ENCODE peak calls at places on chromosome 10, in nine cellular contexts. One of them, this sample, is unnamed. For H3K27me3 and H3K36me3, the result is how much of the 10 kb centered on the place peaks cover.

GRCh38 chr10:634256-634655 is 55.2 kb downstream of the DIP2C start:
- DNase-seq in ovary: no peak
- DNase-seq in CD4-positive, alpha-beta memory T cell: no peak
- DNase-seq in BE2C: no peak
- DNase-seq in testis: no peak
- DNase-seq in cardiac muscle cell: no peak
- DNase-seq in SK-N-SH: no peak
- DNase-seq in NT2/D1: no peak
- DNase-seq in lung: no peak
- DNase-seq in this sample: no peak

GRCh38 chr10:71483871-71484270 is 87.2 kb downstream of the CDH23 start:
- DNase-seq in ovary: no peak
- DNase-seq in CD4-positive, alpha-beta memory T cell: no peak
- DNase-seq in BE2C: no peak
- DNase-seq in testis: no peak
- DNase-seq in cardiac muscle cell: no peak
- DNase-seq in SK-N-SH: no peak
- DNase-seq in NT2/D1: no peak
- DNase-seq in lung: no peak
- DNase-seq in this sample: no peak

GRCh38 chr10:54444184-54444583 is 356.8 kb downstream of the PCDH15 start:
- DNase-seq in ovary: no peak
- DNase-seq in CD4-positive, alpha-beta memory T cell: no peak
- DNase-seq in BE2C: no peak
- DNase-seq in testis: no peak
- DNase-seq in cardiac muscle cell: no peak
- DNase-seq in SK-N-SH: no peak
- DNase-seq in NT2/D1: no peak
- DNase-seq in lung: no peak
- DNase-seq in this sample: no peak

GRCh38 chr10:71868192-71868697 is 17.2 kb upstream of the PSAP start:
- DNase-seq in ovary: peak
- DNase-seq in CD4-positive, alpha-beta memory T cell: no peak
- DNase-seq in BE2C: peak
- DNase-seq in testis: peak
- DNase-seq in cardiac muscle cell: no peak
- DNase-seq in SK-N-SH: peak
- DNase-seq in NT2/D1: no peak
- DNase-seq in lung: peak
- DNase-seq in this sample: no peak

GRCh38 chr10:114242235-114242634 is 3.2 kb downstream of the VWA2 start:
- DNase-seq in ovary: no peak
- DNase-seq in CD4-positive, alpha-beta memory T cell: no peak
- DNase-seq in BE2C: no peak
- DNase-seq in testis: no peak
- DNase-seq in cardiac muscle cell: no peak
- DNase-seq in SK-N-SH: no peak
- DNase-seq in NT2/D1: no peak
- DNase-seq in lung: no peak
- DNase-seq in this sample: no peak

GRCh38 chr10:58756126-58756525 is 243.5 kb downstream of the BICC1 start:
- DNase-seq in ovary: no peak
- DNase-seq in CD4-positive, alpha-beta memory T cell: no peak
- DNase-seq in BE2C: no peak
- DNase-seq in testis: no peak
- DNase-seq in cardiac muscle cell: no peak
- DNase-seq in SK-N-SH: no peak
- DNase-seq in NT2/D1: no peak
- DNase-seq in lung: no peak
- DNase-seq in this sample: no peak

GRCh38 chr10:24477925-24478324 is 245.8 kb downstream of the ARHGAP21 start:
- DNase-seq in ovary: no peak
- DNase-seq in CD4-positive, alpha-beta memory T cell: no peak
- DNase-seq in BE2C: no peak
- DNase-seq in testis: no peak
- DNase-seq in cardiac muscle cell: no peak
- DNase-seq in SK-N-SH: no peak
- DNase-seq in NT2/D1: no peak
- DNase-seq in lung: no peak
- DNase-seq in this sample: no peak

GRCh38 chr10:67603086-67603485 is 92.9 kb downstream of the CTNNA3 start:
- DNase-seq in ovary: no peak
- DNase-seq in CD4-positive, alpha-beta memory T cell: no peak
- DNase-seq in BE2C: no peak
- DNase-seq in testis: no peak
- DNase-seq in cardiac muscle cell: no peak
- DNase-seq in SK-N-SH: no peak
- DNase-seq in NT2/D1: no peak
- DNase-seq in lung: no peak
- DNase-seq in this sample: no peak

GRCh38 chr10:8967004-8967530 is 912.6 kb downstream of the GATA3 start:
- DNase-seq in ovary: no peak
- DNase-seq in CD4-positive, alpha-beta memory T cell: no peak
- DNase-seq in BE2C: no peak
- DNase-seq in testis: no peak
- DNase-seq in cardiac muscle cell: no peak
- DNase-seq in SK-N-SH: no peak
- DNase-seq in NT2/D1: no peak
- DNase-seq in lung: no peak
- DNase-seq in this sample: no peak

GRCh38 chr10:108544500-108545120 is 1378.7 kb downstream of the XPNPEP1 start:
- DNase-seq in ovary: no peak
- DNase-seq in CD4-positive, alpha-beta memory T cell: no peak
- DNase-seq in BE2C: peak
- DNase-seq in testis: peak
- DNase-seq in cardiac muscle cell: peak
- DNase-seq in SK-N-SH: peak
- DNase-seq in NT2/D1: peak
- DNase-seq in lung: peak
- DNase-seq in this sample: peak

GRCh38 chr10:86178401-86179142 is 188.0 kb downstream of the GRID1 start:
- DNase-seq in ovary: no peak
- DNase-seq in CD4-positive, alpha-beta memory T cell: no peak
- DNase-seq in BE2C: peak
- DNase-seq in testis: peak
- DNase-seq in cardiac muscle cell: peak
- DNase-seq in SK-N-SH: peak
- DNase-seq in NT2/D1: peak
- DNase-seq in lung: no peak
- DNase-seq in this sample: peak

GRCh38 chr10:73593812-73594211 is 2.7 kb upstream of the USP54 start:
- DNase-seq in ovary: no peak
- DNase-seq in CD4-positive, alpha-beta memory T cell: no peak
- DNase-seq in BE2C: no peak
- DNase-seq in testis: no peak
- DNase-seq in cardiac muscle cell: no peak
- DNase-seq in SK-N-SH: no peak
- DNase-seq in NT2/D1: no peak
- DNase-seq in lung: no peak
- DNase-seq in this sample: no peak
- H3K4me3 ChIP-seq in ovary: no peak
- H3K4me3 ChIP-seq in CD4-positive, alpha-beta memory T cell: no peak
- H3K4me3 ChIP-seq in BE2C: no peak
- H3K4me3 ChIP-seq in testis: no peak
- H3K4me3 ChIP-seq in cardiac muscle cell: no peak
- H3K4me3 ChIP-seq in SK-N-SH: no peak
- H3K4me3 ChIP-seq in NT2/D1: no peak
- H3K4me3 ChIP-seq in lung: no peak
- H3K4me3 ChIP-seq in this sample: no peak

GRCh38 chr10:125554016-125554703 is 128.8 kb downstream of the TEX36 start:
- DNase-seq in ovary: no peak
- DNase-seq in CD4-positive, alpha-beta memory T cell: no peak
- DNase-seq in BE2C: no peak
- DNase-seq in testis: no peak
- DNase-seq in cardiac muscle cell: no peak
- DNase-seq in SK-N-SH: no peak
- DNase-seq in NT2/D1: no peak
- DNase-seq in lung: no peak
- DNase-seq in this sample: no peak

GRCh38 chr10:125551247-125551646 is 131.7 kb downstream of the TEX36 start:
- DNase-seq in ovary: no peak
- DNase-seq in CD4-positive, alpha-beta memory T cell: no peak
- DNase-seq in BE2C: no peak
- DNase-seq in testis: no peak
- DNase-seq in cardiac muscle cell: no peak
- DNase-seq in SK-N-SH: no peak
- DNase-seq in NT2/D1: no peak
- DNase-seq in lung: no peak
- DNase-seq in this sample: no peak

GRCh38 chr10:125555267-125555666 is 127.7 kb downstream of the TEX36 start:
- DNase-seq in ovary: no peak
- DNase-seq in CD4-positive, alpha-beta memory T cell: no peak
- DNase-seq in BE2C: no peak
- DNase-seq in testis: no peak
- DNase-seq in cardiac muscle cell: no peak
- DNase-seq in SK-N-SH: no peak
- DNase-seq in NT2/D1: no peak
- DNase-seq in lung: no peak
- DNase-seq in this sample: no peak

GRCh38 chr10:125554753-125555152 is 128.2 kb downstream of the TEX36 start:
- DNase-seq in ovary: no peak
- DNase-seq in CD4-positive, alpha-beta memory T cell: no peak
- DNase-seq in BE2C: no peak
- DNase-seq in testis: no peak
- DNase-seq in cardiac muscle cell: no peak
- DNase-seq in SK-N-SH: no peak
- DNase-seq in NT2/D1: no peak
- DNase-seq in lung: no peak
- DNase-seq in this sample: no peak

DNA sequence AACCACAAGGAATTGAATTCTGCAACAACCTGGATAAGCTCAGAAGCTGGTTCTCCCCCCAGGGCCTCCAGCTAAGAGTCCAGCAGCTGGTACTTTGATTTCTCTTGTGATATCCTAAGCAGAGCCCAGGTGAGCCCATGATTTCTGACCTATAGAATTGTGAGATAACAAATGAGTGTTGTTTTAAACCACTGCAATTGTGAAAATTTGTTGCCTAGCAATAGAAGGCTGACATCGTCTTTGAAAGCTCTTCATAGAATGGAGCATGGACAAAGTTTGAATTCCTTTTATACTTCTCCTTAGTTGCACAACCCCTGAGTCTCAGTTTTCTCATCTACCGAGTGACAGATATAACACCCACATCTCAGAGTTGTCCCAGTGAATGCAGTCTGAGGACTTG is 129.9 kb downstream of the TEX36 start:
- DNase-seq in ovary: no peak
- DNase-seq in CD4-positive, alpha-beta memory T cell: no peak
- DNase-seq in BE2C: no peak
- DNase-seq in testis: no peak
- DNase-seq in cardiac muscle cell: no peak
- DNase-seq in SK-N-SH: no peak
- DNase-seq in NT2/D1: no peak
- DNase-seq in lung: no peak
- DNase-seq in this sample: no peak
- H3K27me3 ChIP-seq in ovary: under half
- H3K27me3 ChIP-seq in CD4-positive, alpha-beta memory T cell: under half
- H3K27me3 ChIP-seq in BE2C: under half
- H3K27me3 ChIP-seq in testis: under half
- H3K27me3 ChIP-seq in cardiac muscle cell: under half
- H3K27me3 ChIP-seq in SK-N-SH: under half
- H3K27me3 ChIP-seq in NT2/D1: under half
- H3K27me3 ChIP-seq in lung: under half
- H3K27me3 ChIP-seq in this sample: under half

GRCh38 chr10:118957141-118957825 is 72.2 kb upstream of the NANOS1 start:
- DNase-seq in ovary: no peak
- DNase-seq in CD4-positive, alpha-beta memory T cell: no peak
- DNase-seq in BE2C: no peak
- DNase-seq in testis: no peak
- DNase-seq in cardiac muscle cell: no peak
- DNase-seq in SK-N-SH: no peak
- DNase-seq in NT2/D1: no peak
- DNase-seq in lung: no peak
- DNase-seq in this sample: no peak

GRCh38 chr10:118960166-118961090 is 69.1 kb upstream of the NANOS1 start:
- DNase-seq in ovary: no peak
- DNase-seq in CD4-positive, alpha-beta memory T cell: no peak
- DNase-seq in BE2C: no peak
- DNase-seq in testis: peak
- DNase-seq in cardiac muscle cell: no peak
- DNase-seq in SK-N-SH: no peak
- DNase-seq in NT2/D1: no peak
- DNase-seq in lung: no peak
- DNase-seq in this sample: no peak

GRCh38 chr10:118957966-118958365 is 71.5 kb upstream of the NANOS1 start:
- DNase-seq in ovary: no peak
- DNase-seq in CD4-positive, alpha-beta memory T cell: no peak
- DNase-seq in BE2C: no peak
- DNase-seq in testis: peak
- DNase-seq in cardiac muscle cell: no peak
- DNase-seq in SK-N-SH: no peak
- DNase-seq in NT2/D1: no peak
- DNase-seq in lung: no peak
- DNase-seq in this sample: no peak

GRCh38 chr10:118958559-118958958 is 71.0 kb upstream of the NANOS1 start:
- DNase-seq in ovary: no peak
- DNase-seq in CD4-positive, alpha-beta memory T cell: no peak
- DNase-seq in BE2C: no peak
- DNase-seq in testis: no peak
- DNase-seq in cardiac muscle cell: no peak
- DNase-seq in SK-N-SH: no peak
- DNase-seq in NT2/D1: no peak
- DNase-seq in lung: no peak
- DNase-seq in this sample: no peak

GRCh38 chr10:118958984-118959916 is 70.3 kb upstream of the NANOS1 start:
- DNase-seq in ovary: no peak
- DNase-seq in CD4-positive, alpha-beta memory T cell: peak
- DNase-seq in BE2C: no peak
- DNase-seq in testis: peak
- DNase-seq in cardiac muscle cell: no peak
- DNase-seq in SK-N-SH: no peak
- DNase-seq in NT2/D1: no peak
- DNase-seq in lung: peak
- DNase-seq in this sample: no peak
- H3K36me3 ChIP-seq in ovary: under half
- H3K36me3 ChIP-seq in CD4-positive, alpha-beta memory T cell: under half
- H3K36me3 ChIP-seq in BE2C: under half
- H3K36me3 ChIP-seq in testis: under half
- H3K36me3 ChIP-seq in cardiac muscle cell: under half
- H3K36me3 ChIP-seq in SK-N-SH: under half
- H3K36me3 ChIP-seq in NT2/D1: under half
- H3K36me3 ChIP-seq in lung: under half
- H3K36me3 ChIP-seq in this sample: under half

GRCh38 chr10:78357027-78357672 is 323.5 kb downstream of the RPS24 start:
- DNase-seq in ovary: no peak
- DNase-seq in CD4-positive, alpha-beta memory T cell: no peak
- DNase-seq in BE2C: no peak
- DNase-seq in testis: no peak
- DNase-seq in cardiac muscle cell: no peak
- DNase-seq in SK-N-SH: no peak
- DNase-seq in NT2/D1: peak
- DNase-seq in lung: no peak
- DNase-seq in this sample: peak
- H3K4me3 ChIP-seq in ovary: no peak
- H3K4me3 ChIP-seq in CD4-positive, alpha-beta memory T cell: no peak
- H3K4me3 ChIP-seq in BE2C: no peak
- H3K4me3 ChIP-seq in testis: no peak
- H3K4me3 ChIP-seq in cardiac muscle cell: no peak
- H3K4me3 ChIP-seq in SK-N-SH: no peak
- H3K4me3 ChIP-seq in NT2/D1: no peak
- H3K4me3 ChIP-seq in lung: no peak
- H3K4me3 ChIP-seq in this sample: no peak

GRCh38 chr10:7411671-7412481 is 1.0 kb upstream of the SFMBT2 start:
- DNase-seq in ovary: peak
- DNase-seq in CD4-positive, alpha-beta memory T cell: no peak
- DNase-seq in BE2C: peak
- DNase-seq in testis: no peak
- DNase-seq in cardiac muscle cell: no peak
- DNase-seq in SK-N-SH: peak
- DNase-seq in NT2/D1: no peak
- DNase-seq in lung: no peak
- DNase-seq in this sample: peak
- H3K27me3 ChIP-seq in ovary: under half
- H3K27me3 ChIP-seq in CD4-positive, alpha-beta memory T cell: under half
- H3K27me3 ChIP-seq in BE2C: under half
- H3K27me3 ChIP-seq in testis: under half
- H3K27me3 ChIP-seq in cardiac muscle cell: half or more
- H3K27me3 ChIP-seq in SK-N-SH: under half
- H3K27me3 ChIP-seq in NT2/D1: half or more
- H3K27me3 ChIP-seq in lung: under half
- H3K27me3 ChIP-seq in this sample: half or more

This sample was measured in H7.